ENCODE peak calls at places on chromosome 10, in seven cellular contexts. N is IMR-90, X is H9, O is neuronal stem cell, Z is mesenchymal stem cell, I is mesendoderm, C is H1. D is an unnamed sample.

GRCh38 chr10:78875331-78875877 is 193.4 kb upstream of the ZMIZ1 start:
- DNase-seq in N (no peak), X (no peak), O (no peak), Z (no peak), I (peak; percentile 71), C (peak; percentile 34), D (no peak)

GRCh38 chr10:21144047-21144446 is 246.9 kb upstream of the NEBL start:
- DNase-seq in N (no peak), X (peak; percentile 33), O (no peak), Z (no peak), I (peak; percentile 24), C (no peak), D (peak; percentile 87)

GRCh38 chr10:78053201-78053868 is 19.7 kb downstream of the RPS24 start:
- DNase-seq in N (peak; percentile 89), X (no peak), O (no peak), Z (peak; percentile 53), I (no peak), C (no peak), D (no peak)

GRCh38 chr10:89389254-89389653 is 3.2 kb upstream of the IFIT1 start:
- DNase-seq in N (peak; percentile 48), X (no peak), O (no peak), Z (peak; percentile 42), I (peak; percentile 76), C (no peak), D (no peak)

GRCh38 chr10:24723788-24724380 is at the start of gene ARHGAP21:
- DNase-seq in N (peak; percentile 68), X (peak; percentile 61), O (peak; percentile 55), Z (peak; percentile 84), I (peak; percentile 82), C (no peak), D (peak; percentile 81)

GRCh38 chr10:101053516-101053915 is 8.3 kb upstream of the KAZALD1 start:
- DNase-seq in N (peak; percentile 74), X (no peak), O (no peak), Z (no peak), I (no peak), C (no peak), D (no peak)

GRCh38 chr10:19993714-19994343 is 177.6 kb downstream of the PLXDC2 start:
- DNase-seq in N (peak; percentile 15), X (no peak), O (no peak), Z (peak; percentile 47), I (no peak), C (no peak), D (no peak)

GRCh38 chr10:57621466-57621865 is 646.2 kb downstream of the IPMK start:
- DNase-seq in N (no peak), X (no peak), O (no peak), Z (no peak), I (no peak), C (no peak), D (no peak)

GRCh38 chr10:8323443-8324054 is 269.1 kb downstream of the GATA3 start:
- DNase-seq in N (no peak), X (no peak), O (no peak), Z (no peak), I (no peak), C (no peak), D (no peak)

GRCh38 chr10:46551701-46552525 is 4.5 kb downstream of the GPRIN2 start:
- DNase-seq in N (no peak), X (peak; percentile 25), O (no peak), Z (no peak), I (no peak), C (no peak), D (no peak)

GRCh38 chr10:5608608-5609270 is 57.7 kb downstream of the ASB13 start:
- DNase-seq in N (no peak), X (no peak), O (no peak), Z (no peak), I (no peak), C (no peak), D (no peak)

GRCh38 chr10:22550732-22551131 is 163.6 kb downstream of the PIP4K2A start:
- DNase-seq in N (peak; percentile 4), X (peak; percentile 71), O (no peak), Z (peak; percentile 35), I (peak; percentile 71), C (peak; percentile 36), D (no peak)

GRCh38 chr10:123926401-123927264 is 35.0 kb upstream of the CPXM2 start:
- DNase-seq in N (peak; percentile 1), X (no peak), O (no peak), Z (no peak), I (no peak), C (no peak), D (no peak)

GRCh38 chr10:98262571-98262970 is 5.4 kb downstream of the LOXL4 start:
- DNase-seq in N (peak; percentile 36), X (peak; percentile 74), O (no peak), Z (no peak), I (peak; percentile 77), C (peak; percentile 34), D (peak; percentile 8)

GRCh38 chr10:69360485-69361302 is 56.0 kb downstream of the TACR2 start:
- DNase-seq in N (peak; percentile 93), X (no peak), O (no peak), Z (peak; percentile 85), I (no peak), C (no peak), D (no peak)

GRCh38 chr10:78602201-78602917 is 466.4 kb upstream of the ZMIZ1 start:
- DNase-seq in N (peak; percentile 19), X (peak; percentile 21), O (no peak), Z (no peak), I (no peak), C (no peak), D (no peak)

GRCh38 chr10:80416401-80417098 is 8.2 kb downstream of the PRXL2A start:
- DNase-seq in N (no peak), X (no peak), O (no peak), Z (peak; percentile 49), I (no peak), C (no peak), D (no peak)

GRCh38 chr10:78177431-78178185 is 143.9 kb downstream of the RPS24 start:
- DNase-seq in N (no peak), X (no peak), O (peak; percentile 33), Z (no peak), I (no peak), C (no peak), D (no peak)

GRCh38 chr10:127017406-127018297 is 112.4 kb downstream of the DOCK1 start:
- DNase-seq in N (peak; percentile 26), X (no peak), O (no peak), Z (peak; percentile 15), I (no peak), C (no peak), D (peak; percentile 46)

GRCh38 chr10:95414844-95415545 is 124.2 kb upstream of the PDLIM1 start:
- DNase-seq in N (no peak), X (no peak), O (no peak), Z (no peak), I (no peak), C (no peak), D (no peak)

GRCh38 chr10:113713297-113713982 is 33.7 kb downstream of the CASP7 start:
- DNase-seq in N (no peak), X (no peak), O (no peak), Z (no peak), I (no peak), C (no peak), D (no peak)

DNA sequence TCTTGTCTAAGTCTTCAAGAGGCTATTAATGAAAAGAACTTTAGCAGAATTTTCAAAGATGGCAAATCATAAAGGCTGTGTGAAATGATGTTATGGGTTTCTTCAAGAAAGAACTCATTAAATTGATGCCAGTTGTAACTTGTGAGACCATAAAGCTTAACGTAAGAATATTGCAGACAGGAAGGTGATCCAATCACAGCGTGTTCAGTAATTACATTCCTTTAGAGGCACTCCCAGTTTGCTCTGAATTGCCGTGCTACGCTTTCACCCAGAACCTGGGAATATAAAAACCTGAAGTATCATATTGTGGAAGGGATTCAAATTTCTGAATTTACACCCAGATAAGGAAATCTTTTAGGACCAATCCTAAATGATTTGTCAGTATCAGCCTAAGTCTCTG is 64.1 kb upstream of the ITGB1 start:
- DNase-seq in N (no peak), X (no peak), O (no peak), Z (no peak), I (no peak), C (no peak), D (no peak)
- H3K4ac ChIP-seq in N (no peak overlapping the region), X (no peak overlapping the region), O (no peak overlapping the region), Z (no peak overlapping the region), I (no peak overlapping the region), C (no peak overlapping the region), D (no peak overlapping the region)

DNA sequence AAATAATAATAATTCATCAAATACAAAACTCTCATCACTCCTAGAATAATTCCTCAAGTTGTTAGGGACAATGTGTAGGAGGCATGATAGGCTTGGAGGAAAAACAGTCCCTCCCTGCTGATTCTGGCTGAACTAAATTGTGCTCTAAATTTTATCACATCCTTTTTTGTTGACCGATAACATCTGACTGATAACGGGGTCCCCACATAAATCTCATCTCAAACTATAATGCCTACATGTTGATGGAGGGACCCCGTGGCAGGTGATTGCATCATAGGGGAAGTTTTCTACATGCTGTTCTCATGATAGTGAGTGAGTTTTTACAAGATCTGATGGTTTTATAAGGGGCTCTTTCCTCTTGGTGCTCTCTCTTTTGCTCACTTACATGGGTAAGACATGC is 1043.5 kb upstream of the SORCS1 start:
- DNase-seq in N (no peak), X (no peak), O (no peak), Z (no peak), I (no peak), C (no peak), D (no peak)
- H3K18ac ChIP-seq in N (no peak overlapping the region), X (no peak overlapping the region), O (no peak overlapping the region), Z (no peak overlapping the region), I (no peak overlapping the region), C (no peak overlapping the region), D (no peak overlapping the region)

GRCh38 chr10:106043833-106044232 is 1120.7 kb downstream of the SORCS1 start:
- DNase-seq in N (peak; percentile 2), X (no peak), O (no peak), Z (peak; percentile 2), I (peak; percentile 8), C (no peak), D (no peak)
- H3K4ac ChIP-seq in N (no peak overlapping the region), X (no peak overlapping the region), O (no peak overlapping the region), Z (no peak overlapping the region), I (no peak overlapping the region), C (no peak overlapping the region), D (no peak overlapping the region)

GRCh38 chr10:108597657-108598319 is 1325.5 kb downstream of the XPNPEP1 start:
- DNase-seq in N (no peak), X (peak; percentile 28), O (no peak), Z (no peak), I (peak; percentile 31), C (peak; percentile 13), D (no peak)

GRCh38 chr10:108598320-108598695 is 1325.0 kb downstream of the XPNPEP1 start:
- DNase-seq in N (no peak), X (peak; percentile 51), O (no peak), Z (no peak), I (peak; percentile 48), C (peak; percentile 31), D (no peak)

GRCh38 chr10:108597031-108597430 is 1326.3 kb downstream of the XPNPEP1 start:
- DNase-seq in N (no peak), X (no peak), O (no peak), Z (peak; percentile 28), I (no peak), C (no peak), D (peak; percentile 35)

GRCh38 chr10:108591417-108591816 is 1331.9 kb downstream of the XPNPEP1 start:
- DNase-seq in N (no peak), X (no peak), O (no peak), Z (no peak), I (no peak), C (no peak), D (no peak)

DNA sequence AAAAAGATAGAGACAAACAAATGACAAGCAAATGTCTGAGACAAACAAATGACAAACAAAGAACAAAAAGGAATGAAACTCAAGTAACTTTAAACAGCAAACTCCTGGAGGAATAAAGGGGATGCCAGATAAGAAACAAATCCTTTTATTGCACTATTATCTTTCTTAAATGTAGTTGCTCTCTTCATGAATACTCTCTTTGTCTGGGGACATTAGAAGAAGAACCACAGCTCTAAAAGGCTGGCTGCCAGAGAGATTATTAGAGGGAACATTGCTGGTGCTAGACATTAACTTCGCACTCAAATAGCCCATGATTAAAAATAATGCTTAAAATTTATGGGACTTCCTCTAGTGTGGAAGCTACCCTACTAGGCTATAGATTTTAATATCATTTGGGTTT is 1330.4 kb downstream of the XPNPEP1 start:
- DNase-seq in N (no peak), X (no peak), O (no peak), Z (no peak), I (no peak), C (no peak), D (no peak)
- H3K18ac ChIP-seq in N (no peak overlapping the region), X (no peak overlapping the region), O (no peak overlapping the region), Z (no peak overlapping the region), I (no peak overlapping the region), C (no peak overlapping the region), D (no peak overlapping the region)

D was measured in trophoblast cell.